ENCODE peak calls at places on chromosome 5, in six cellular contexts. S is neuronal stem cell, E is mesendoderm, U is IMR-90, D is H9, H is H1. L is an unnamed sample.

GRCh38 chr5:31783246-31783645 is 144.3 kb downstream of the PDZD2 start:
- DNase-seq in H (no peak), E (no peak), U (no peak), S (no peak), D (no peak), L (no peak)

GRCh38 chr5:133950821-133951612 is 17.4 kb downstream of the C5orf15 start:
- DNase-seq in H (no peak), E (no peak), S (no peak), D (no peak), U (no peak), L (no peak)

GRCh38 chr5:7794301-7794700 is 56.6 kb downstream of the CFAP90 start:
- DNase-seq in U (no peak), E (no peak), H (no peak), S (no peak), D (no peak), L (no peak)

GRCh38 chr5:115524199-115524598 is 20.4 kb downstream of the FEM1C start:
- DNase-seq in U (no peak), S (no peak), E (no peak), H (no peak), D (no peak), L (no peak)

GRCh38 chr5:41728281-41728680 is 141.9 kb downstream of the OXCT1 start:
- DNase-seq in H (no peak), E (no peak), D (no peak), S (no peak), U (no peak), L (no peak)

GRCh38 chr5:72829707-72830106 is 13.2 kb downstream of the TNPO1 start:
- DNase-seq in S (no peak), U (no peak), H (no peak), E (no peak), D (no peak), L (no peak)

GRCh38 chr5:76836585-76836984 is 13.2 kb upstream of the S100Z start:
- DNase-seq in H (no peak), D (no peak), S (no peak), U (no peak), E (no peak), L (peak)

GRCh38 chr5:5199460-5199859 is 59.3 kb downstream of the ADAMTS16 start:
- DNase-seq in D (no peak), E (no peak), H (no peak), U (no peak), S (no peak), L (no peak)

GRCh38 chr5:107218457-107219193 is 452.1 kb downstream of the EFNA5 start:
- DNase-seq in D (no peak), E (no peak), H (no peak), U (peak), S (no peak), L (no peak)

GRCh38 chr5:175508896-175509295 is 30.5 kb downstream of the SFXN1 start:
- DNase-seq in H (no peak), U (no peak), D (no peak), S (no peak), E (no peak), L (no peak)

GRCh38 chr5:3107118-3107517 is 355.6 kb upstream of the IRX2 start:
- DNase-seq in E (no peak), H (no peak), S (no peak), D (peak), U (no peak), L (no peak)

GRCh38 chr5:109250533-109251329 is 159.0 kb downstream of the PJA2 start:
- DNase-seq in H (no peak), U (no peak), E (no peak), S (no peak), D (no peak), L (no peak)

GRCh38 chr5:59390074-59390659 is 503.4 kb downstream of the PDE4D start:
- DNase-seq in H (no peak), S (peak), U (peak), D (no peak), E (peak), L (peak)

GRCh38 chr5:99019812-99020697 is 91.2 kb upstream of the CHD1 start:
- DNase-seq in H (no peak), D (no peak), S (no peak), E (no peak), U (peak), L (peak)

GRCh38 chr5:111972080-111972479 is 215.1 kb upstream of the NREP start:
- DNase-seq in H (no peak), D (no peak), E (no peak), S (no peak), U (no peak), L (no peak)

GRCh38 chr5:38258319-38259061 is at the start of gene EGFLAM:
- DNase-seq in D (peak), H (peak), S (peak), E (peak), U (no peak), L (peak)

GRCh38 chr5:115414406-115415142 is 118.1 kb upstream of the CCDC112 start:
- DNase-seq in H (no peak), D (no peak), E (no peak), U (peak), S (no peak), L (peak)

GRCh38 chr5:151093476-151093889 is 12.6 kb upstream of the TNIP1 start:
- DNase-seq in S (no peak), E (peak), U (peak), H (no peak), D (no peak), L (peak)

GRCh38 chr5:26868504-26868903 is 169.9 kb downstream of the CDH9 start:
- DNase-seq in D (no peak), S (no peak), H (no peak), E (no peak), U (no peak), L (no peak)

GRCh38 chr5:153147891-153148623 is 342.4 kb upstream of the GRIA1 start:
- DNase-seq in E (peak), S (peak), U (no peak), D (peak), H (no peak), L (peak)

GRCh38 chr5:141236516-141237313 is 8.5 kb upstream of the PCDHB15 start:
- DNase-seq in S (no peak), D (no peak), H (no peak), U (no peak), E (no peak), L (no peak)

GRCh38 chr5:100761192-100761591 is 141.9 kb downstream of the ST8SIA4 start:
- DNase-seq in S (no peak), D (no peak), E (no peak), U (peak), H (no peak), L (no peak)

GRCh38 chr5:1840741-1841521 is 39.7 kb downstream of the NDUFS6 start:
- DNase-seq in D (peak), U (no peak), S (peak), H (no peak), E (peak), L (no peak)

GRCh38 chr5:169635933-169636332 is 1.1 kb upstream of the DOCK2 start:
- DNase-seq in D (no peak), S (no peak), H (no peak), U (no peak), E (no peak), L (no peak)

GRCh38 chr5:34539183-34539582 is 116.9 kb upstream of the RAI14 start:
- DNase-seq in U (no peak), S (no peak), H (no peak), E (no peak), D (no peak), L (no peak)

GRCh38 chr5:14217587-14217986 is 74.4 kb downstream of the TRIO start:
- DNase-seq in H (no peak), D (no peak), U (no peak), S (no peak), E (no peak), L (peak)

GRCh38 chr5:14218011-14218410 is 74.9 kb downstream of the TRIO start:
- DNase-seq in S (no peak), D (no peak), E (no peak), U (no peak), H (no peak), L (no peak)

GRCh38 chr5:14219800-14220512 is 76.8 kb downstream of the TRIO start:
- DNase-seq in D (no peak), S (no peak), E (no peak), U (no peak), H (no peak), L (no peak)

GRCh38 chr5:14218897-14219573 is 75.9 kb downstream of the TRIO start:
- DNase-seq in D (no peak), S (no peak), E (no peak), H (no peak), U (peak), L (peak)

GRCh38 chr5:14218480-14218879 is 75.3 kb downstream of the TRIO start:
- DNase-seq in U (no peak), H (no peak), S (no peak), D (no peak), E (no peak), L (no peak)
- H3K4ac ChIP-seq in U (peak), H (no peak), S (no peak), D (no peak), E (no peak), L (peak)

DNA sequence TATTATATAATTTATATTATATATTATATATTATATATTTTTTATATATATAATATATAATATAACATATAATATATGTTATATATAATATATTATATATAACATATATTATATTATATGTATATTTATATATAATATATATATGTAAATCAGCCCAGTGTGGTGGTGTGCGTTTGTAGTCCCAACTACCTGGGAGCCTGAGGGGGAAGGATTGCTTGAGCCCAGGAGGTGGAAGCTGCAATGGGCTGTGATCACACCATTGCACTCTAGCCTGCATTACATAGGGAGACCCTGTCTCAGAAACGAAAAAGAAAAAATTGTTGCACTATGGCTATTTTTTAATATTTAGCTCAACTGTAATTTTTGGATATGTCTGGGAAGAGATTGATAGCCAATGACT is 52.4 kb downstream of the NSD1 start:
- DNase-seq in H (no peak), U (no peak), E (no peak), D (no peak), S (no peak), L (no peak)
- H2BK15ac ChIP-seq in H (no peak), U (no peak), E (no peak), D (no peak), S (no peak), L (no peak)

GRCh38 chr5:68430282-68430681 is 214.7 kb downstream of the PIK3R1 start:
- DNase-seq in E (no peak), D (no peak), H (no peak), U (no peak), S (no peak), L (no peak)

GRCh38 chr5:68432682-68433081 is 217.1 kb downstream of the PIK3R1 start:
- DNase-seq in D (no peak), S (no peak), E (no peak), H (no peak), U (no peak), L (no peak)

GRCh38 chr5:68431181-68431580 is 215.6 kb downstream of the PIK3R1 start:
- DNase-seq in D (no peak), U (no peak), S (no peak), H (no peak), E (no peak), L (no peak)

GRCh38 chr5:68429510-68429909 is 214.0 kb downstream of the PIK3R1 start:
- DNase-seq in S (no peak), H (no peak), D (no peak), E (no peak), U (no peak), L (no peak)

GRCh38 chr5:68431601-68432337 is 216.2 kb downstream of the PIK3R1 start:
- DNase-seq in E (no peak), D (no peak), H (no peak), U (no peak), S (no peak), L (no peak)
- H2BK120ac ChIP-seq in E (no peak), D (no peak), H (no peak), U (peak), S (no peak), L (no peak)

GRCh38 chr5:83720805-83721431 is at the start of gene HAPLN1:
- DNase-seq in U (no peak), S (peak), E (peak), H (no peak), D (peak), L (peak)
- H3K4ac ChIP-seq in U (peak), S (no peak), E (peak), H (no peak), D (no peak), L (peak)

GRCh38 chr5:95941756-95942155 is 19.9 kb downstream of the ELL2 start:
- DNase-seq in D (no peak), U (no peak), E (no peak), H (no peak), S (no peak), L (peak)
- H2BK15ac ChIP-seq in D (no peak), U (no peak), E (no peak), H (no peak), S (no peak), L (no peak)

GRCh38 chr5:9617739-9618504 is 12.2 kb downstream of the TAS2R1 start:
- DNase-seq in H (no peak), E (no peak), D (no peak), S (no peak), U (no peak), L (peak)
- H2BK120ac ChIP-seq in H (no peak), E (no peak), D (no peak), S (no peak), U (peak), L (no peak)